ENCODE peak calls at places on chromosome 2, in four cellular contexts. One of them, this sample, is unnamed.

GRCh38 chr2:201407265-201407664 is 44.0 kb downstream of the TRAK2 start:
- DNase-seq in tibial artery: no peak
- DNase-seq in cardiac fibroblast: no peak
- DNase-seq in IMR-90: peak
- DNase-seq in this sample: no peak

GRCh38 chr2:201936817-201937216 is 96.8 kb upstream of the FZD7 start:
- DNase-seq in tibial artery: no peak
- DNase-seq in cardiac fibroblast: no peak
- DNase-seq in IMR-90: no peak
- DNase-seq in this sample: no peak

GRCh38 chr2:182870227-182870626 is 3.8 kb upstream of the FRZB start:
- DNase-seq in tibial artery: no peak
- DNase-seq in cardiac fibroblast: no peak
- DNase-seq in IMR-90: no peak
- DNase-seq in this sample: no peak

GRCh38 chr2:168758970-168759820 is 43.2 kb upstream of the NOSTRIN start:
- DNase-seq in tibial artery: no peak
- DNase-seq in cardiac fibroblast: peak
- DNase-seq in IMR-90: peak
- DNase-seq in this sample: peak

GRCh38 chr2:190722061-190722759 is 73.3 kb downstream of the NAB1 start:
- DNase-seq in IMR-90: no peak
- DNase-seq in cardiac fibroblast: no peak
- DNase-seq in tibial artery: no peak
- DNase-seq in this sample: no peak

GRCh38 chr2:133194777-133195335 is 373.4 kb downstream of the NCKAP5 start:
- DNase-seq in tibial artery: no peak
- DNase-seq in cardiac fibroblast: no peak
- DNase-seq in IMR-90: no peak
- DNase-seq in this sample: no peak

GRCh38 chr2:102063360-102063947 is 71.7 kb downstream of the IL1R2 start:
- DNase-seq in IMR-90: peak
- DNase-seq in tibial artery: peak
- DNase-seq in cardiac fibroblast: peak
- DNase-seq in this sample: no peak

GRCh38 chr2:206798009-206798408 is 32.6 kb downstream of the FASTKD2 start:
- DNase-seq in IMR-90: no peak
- DNase-seq in tibial artery: no peak
- DNase-seq in cardiac fibroblast: no peak
- DNase-seq in this sample: no peak

GRCh38 chr2:32553829-32554432 is 73.9 kb upstream of the TTC27 start:
- DNase-seq in IMR-90: peak
- DNase-seq in tibial artery: no peak
- DNase-seq in cardiac fibroblast: peak
- DNase-seq in this sample: peak

GRCh38 chr2:196372811-196373664 is 201.7 kb upstream of the STK17B start:
- DNase-seq in cardiac fibroblast: peak
- DNase-seq in IMR-90: no peak
- DNase-seq in tibial artery: no peak
- DNase-seq in this sample: peak

GRCh38 chr2:158969162-158969716 is 799 bp downstream of the TANC1 start:
- DNase-seq in IMR-90: no peak
- DNase-seq in tibial artery: no peak
- DNase-seq in cardiac fibroblast: no peak
- DNase-seq in this sample: no peak

GRCh38 chr2:100504542-100504941 is 34.3 kb downstream of the NMS start:
- DNase-seq in IMR-90: no peak
- DNase-seq in tibial artery: no peak
- DNase-seq in cardiac fibroblast: no peak
- DNase-seq in this sample: no peak

GRCh38 chr2:189411860-189412259 is 29.4 kb upstream of the WDR75 start:
- DNase-seq in cardiac fibroblast: peak
- DNase-seq in IMR-90: peak
- DNase-seq in tibial artery: no peak
- DNase-seq in this sample: no peak

GRCh38 chr2:145380436-145381017 is 860.6 kb upstream of the ZEB2 start:
- DNase-seq in tibial artery: no peak
- DNase-seq in IMR-90: peak
- DNase-seq in cardiac fibroblast: peak
- DNase-seq in this sample: peak

GRCh38 chr2:206968139-206969086 is 29.1 kb downstream of the CPO start:
- DNase-seq in cardiac fibroblast: no peak
- DNase-seq in tibial artery: no peak
- DNase-seq in IMR-90: no peak
- DNase-seq in this sample: no peak

GRCh38 chr2:21819475-21819874 is 695.7 kb downstream of the TDRD15 start:
- DNase-seq in cardiac fibroblast: peak
- DNase-seq in IMR-90: peak
- DNase-seq in tibial artery: no peak
- DNase-seq in this sample: no peak

GRCh38 chr2:67165141-67165990 is 231.8 kb upstream of the ETAA1 start:
- DNase-seq in tibial artery: no peak
- DNase-seq in IMR-90: no peak
- DNase-seq in cardiac fibroblast: no peak
- DNase-seq in this sample: no peak

GRCh38 chr2:232816656-232817055 is 40.3 kb upstream of the KCNJ13 start:
- DNase-seq in IMR-90: no peak
- DNase-seq in cardiac fibroblast: no peak
- DNase-seq in tibial artery: no peak
- DNase-seq in this sample: no peak

GRCh38 chr2:240459401-240460242 is 24.2 kb downstream of the GPC1 start:
- DNase-seq in tibial artery: no peak
- DNase-seq in IMR-90: no peak
- DNase-seq in cardiac fibroblast: no peak
- DNase-seq in this sample: no peak

GRCh38 chr2:65501074-65501473 is 68.7 kb upstream of the SPRED2 start:
- DNase-seq in tibial artery: no peak
- DNase-seq in cardiac fibroblast: no peak
- DNase-seq in IMR-90: no peak
- DNase-seq in this sample: no peak

GRCh38 chr2:197705912-197706838 is 1.0 kb downstream of the MARS2 start:
- DNase-seq in tibial artery: no peak
- DNase-seq in cardiac fibroblast: peak
- DNase-seq in IMR-90: peak
- DNase-seq in this sample: no peak

GRCh38 chr2:180652794-180653193 is 327.6 kb upstream of the UBE2E3 start:
- DNase-seq in tibial artery: no peak
- DNase-seq in IMR-90: no peak
- DNase-seq in cardiac fibroblast: no peak
- DNase-seq in this sample: no peak

GRCh38 chr2:11411768-11412448 is 54.1 kb downstream of the E2F6 start:
- DNase-seq in IMR-90: peak
- DNase-seq in cardiac fibroblast: peak
- DNase-seq in tibial artery: peak
- DNase-seq in this sample: no peak
- H3K4me3 ChIP-seq in IMR-90: peak
- H3K4me3 ChIP-seq in cardiac fibroblast: peak
- H3K4me3 ChIP-seq in tibial artery: peak
- H3K4me3 ChIP-seq in this sample: no peak

GRCh38 chr2:43105586-43106562 is 120.5 kb downstream of the ZFP36L2 start:
- DNase-seq in cardiac fibroblast: peak
- DNase-seq in tibial artery: peak
- DNase-seq in IMR-90: peak
- DNase-seq in this sample: no peak
- TF ChIP-seq CTCF in cardiac fibroblast: peak
- TF ChIP-seq CTCF in tibial artery: peak
- TF ChIP-seq CTCF in IMR-90: peak
- TF ChIP-seq CTCF in this sample: peak

DNA sequence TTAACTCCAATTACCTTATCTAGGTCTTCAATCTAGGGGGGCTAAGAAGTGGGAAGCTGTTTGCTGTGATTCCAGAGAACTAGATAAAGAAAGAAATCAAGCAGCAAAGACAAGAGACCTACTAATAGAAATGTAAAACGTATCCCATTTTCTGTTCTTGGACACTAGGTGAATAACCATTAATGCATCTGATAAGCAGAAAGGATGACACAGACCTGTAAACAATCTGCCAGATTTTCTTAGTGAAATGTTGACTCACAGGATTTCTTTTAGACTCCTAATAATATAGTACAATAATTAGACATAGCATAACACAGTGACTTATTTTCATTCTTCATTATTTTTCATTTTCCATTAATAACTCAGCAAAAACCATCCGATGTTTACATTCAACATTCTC is 1.3 kb downstream of the WDR35 start:
- DNase-seq in tibial artery: no peak
- DNase-seq in IMR-90: peak
- DNase-seq in cardiac fibroblast: no peak
- DNase-seq in this sample: no peak
- H3K4me3 ChIP-seq in tibial artery: no peak
- H3K4me3 ChIP-seq in IMR-90: no peak
- H3K4me3 ChIP-seq in cardiac fibroblast: peak
- H3K4me3 ChIP-seq in this sample: peak

GRCh38 chr2:20051518-20052228 is at the start of gene LAPTM4A:
- DNase-seq in cardiac fibroblast: peak
- DNase-seq in IMR-90: peak
- DNase-seq in tibial artery: peak
- DNase-seq in this sample: peak

GRCh38 chr2:20049631-20050030 is 1.8 kb downstream of the LAPTM4A start:
- DNase-seq in cardiac fibroblast: peak
- DNase-seq in tibial artery: no peak
- DNase-seq in IMR-90: peak
- DNase-seq in this sample: no peak

GRCh38 chr2:20050104-20050711 is 1.2 kb downstream of the LAPTM4A start:
- DNase-seq in cardiac fibroblast: peak
- DNase-seq in tibial artery: no peak
- DNase-seq in IMR-90: peak
- DNase-seq in this sample: no peak

GRCh38 chr2:20052229-20052871 is 922 bp upstream of the LAPTM4A start:
- DNase-seq in tibial artery: no peak
- DNase-seq in cardiac fibroblast: peak
- DNase-seq in IMR-90: peak
- DNase-seq in this sample: no peak

DNA sequence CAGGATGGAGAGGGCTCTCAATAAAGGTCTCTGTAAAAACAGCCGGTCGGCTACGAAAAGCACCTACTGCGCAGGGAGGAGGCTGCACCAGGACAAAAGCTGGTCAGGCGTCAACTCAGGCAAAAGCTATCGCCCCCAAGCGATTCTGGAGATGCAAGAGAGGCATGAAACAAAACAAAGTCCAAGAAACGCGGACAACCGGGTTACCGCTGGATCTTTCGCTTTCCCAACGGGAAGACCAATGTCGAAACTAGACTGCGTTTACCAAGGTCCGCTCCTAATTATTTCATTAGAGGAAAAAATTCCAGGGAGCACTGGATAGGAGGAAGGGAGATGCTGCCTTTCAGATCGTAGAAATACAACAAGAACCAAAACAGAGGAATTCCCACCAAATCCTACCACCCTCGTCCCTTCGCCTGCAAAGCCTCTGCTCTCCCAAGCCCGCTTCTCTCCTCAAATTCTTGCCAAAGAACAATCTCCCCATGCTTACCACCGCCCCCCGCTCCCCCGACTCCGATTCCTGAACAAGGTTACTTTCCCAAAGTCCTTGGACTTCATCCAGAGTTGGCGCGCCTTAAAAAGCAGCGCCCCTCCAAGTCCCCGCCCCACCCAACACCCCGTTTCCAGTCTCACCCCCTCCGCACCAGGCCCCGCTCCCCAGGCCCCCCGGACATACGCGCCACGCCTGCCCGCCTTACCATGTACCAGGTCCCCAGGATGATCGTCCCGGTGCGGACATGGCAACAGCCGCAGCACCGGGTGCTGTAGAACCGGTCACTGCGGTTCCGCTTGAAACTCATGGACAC is 513 bp downstream of the LAPTM4A start:
- DNase-seq in IMR-90: peak
- DNase-seq in cardiac fibroblast: peak
- DNase-seq in tibial artery: peak
- DNase-seq in this sample: no peak
- TF ChIP-seq CTCF in IMR-90: peak
- TF ChIP-seq CTCF in cardiac fibroblast: no peak
- TF ChIP-seq CTCF in tibial artery: peak
- TF ChIP-seq CTCF in this sample: peak

GRCh38 chr2:242034996-242035814 is 165.7 kb downstream of the RTP5 start:
- DNase-seq in cardiac fibroblast: no peak
- DNase-seq in IMR-90: no peak
- DNase-seq in tibial artery: no peak
- DNase-seq in this sample: no peak
- H3K4me3 ChIP-seq in cardiac fibroblast: no peak
- H3K4me3 ChIP-seq in IMR-90: no peak
- H3K4me3 ChIP-seq in tibial artery: no peak
- H3K4me3 ChIP-seq in this sample: no peak

DNA sequence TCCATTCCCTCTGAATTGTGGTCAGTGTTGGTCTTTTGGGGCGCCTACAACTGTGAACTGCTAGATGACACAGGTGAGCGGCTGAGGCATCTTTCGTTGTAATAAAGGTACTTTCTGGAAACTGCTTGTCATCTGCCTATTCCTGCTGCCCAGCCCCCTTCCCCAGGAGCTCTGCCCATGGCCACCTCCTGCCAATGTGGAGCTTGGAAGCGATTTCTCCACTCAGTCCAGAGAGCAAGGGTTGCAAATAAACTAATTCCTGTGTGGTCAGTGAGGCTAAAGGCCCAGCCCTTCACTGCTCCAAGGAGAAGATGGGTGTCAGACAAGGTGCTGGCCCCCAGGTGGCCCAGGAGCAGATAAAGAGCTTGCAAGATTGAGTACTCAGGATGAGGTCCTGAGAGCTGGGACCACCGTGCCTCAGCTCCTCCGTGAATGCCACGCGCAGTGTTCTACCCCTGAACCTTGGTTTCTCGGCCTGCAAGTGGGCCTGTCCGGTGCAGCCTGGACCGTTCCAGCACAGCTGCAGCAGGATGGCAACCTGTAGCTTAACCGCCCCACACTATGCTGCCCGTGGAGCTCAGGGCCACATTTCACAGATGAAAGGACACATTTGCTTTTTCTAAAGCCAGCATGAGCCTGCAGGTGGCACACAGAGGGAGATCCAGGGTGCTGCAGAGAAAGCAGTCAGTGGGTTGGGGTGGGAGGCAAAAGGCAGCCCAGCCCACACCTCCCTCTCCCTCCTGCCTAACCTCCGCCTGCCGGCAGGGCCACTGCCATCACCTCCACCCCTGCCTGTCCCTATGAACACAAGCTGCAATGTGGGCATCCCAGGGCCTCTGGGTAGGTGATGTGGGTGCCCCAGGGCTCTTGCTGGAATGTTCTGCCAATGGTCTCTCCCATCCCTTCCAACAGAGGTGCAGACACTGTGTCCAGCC is 78.7 kb upstream of the OTOF start:
- DNase-seq in tibial artery: no peak
- DNase-seq in cardiac fibroblast: no peak
- DNase-seq in IMR-90: no peak
- DNase-seq in this sample: no peak
- TF ChIP-seq CTCF in tibial artery: no peak
- TF ChIP-seq CTCF in cardiac fibroblast: no peak
- TF ChIP-seq CTCF in IMR-90: no peak
- TF ChIP-seq CTCF in this sample: no peak

This sample was measured in retinal pigment epithelial cell.